ENCODE peak calls at places on chromosomes 16 and 17, in six cellular contexts. One of them, this sample, is unnamed.

GRCh38 chr17:82702161-82702932 is 3.8 kb upstream of the RAB40B start:
- DNase-seq in SW 1271: no peak
- DNase-seq in left cardiac atrium: no peak
- DNase-seq in C1 segment of cervical spinal cord: no peak
- DNase-seq in activated CD4-positive, alpha-beta T cell treated with anti-CD3 and anti-CD28 coated beads for 24 hours: no peak
- DNase-seq in EH: peak
- DNase-seq in this sample: no peak

GRCh38 chr16:74749291-74750055 is 25.1 kb downstream of the FA2H start:
- DNase-seq in SW 1271: no peak
- DNase-seq in C1 segment of cervical spinal cord: no peak
- DNase-seq in left cardiac atrium: no peak
- DNase-seq in activated CD4-positive, alpha-beta T cell treated with anti-CD3 and anti-CD28 coated beads for 24 hours: no peak
- DNase-seq in EH: peak
- DNase-seq in this sample: no peak

GRCh38 chr17:7834554-7834890 is 505 bp downstream of the KDM6B start:
- DNase-seq in activated CD4-positive, alpha-beta T cell treated with anti-CD3 and anti-CD28 coated beads for 24 hours: no peak
- DNase-seq in left cardiac atrium: peak
- DNase-seq in EH: no peak
- DNase-seq in C1 segment of cervical spinal cord: peak
- DNase-seq in SW 1271: no peak
- DNase-seq in this sample: no peak

GRCh38 chr16:89314357-89314756 is 96.9 kb downstream of the ZNF778 start:
- DNase-seq in activated CD4-positive, alpha-beta T cell treated with anti-CD3 and anti-CD28 coated beads for 24 hours: no peak
- DNase-seq in left cardiac atrium: no peak
- DNase-seq in EH: no peak
- DNase-seq in C1 segment of cervical spinal cord: no peak
- DNase-seq in SW 1271: no peak
- DNase-seq in this sample: no peak

GRCh38 chr17:15414502-15415348 is 52.7 kb downstream of the CDRT4 start:
- DNase-seq in EH: no peak
- DNase-seq in SW 1271: no peak
- DNase-seq in activated CD4-positive, alpha-beta T cell treated with anti-CD3 and anti-CD28 coated beads for 24 hours: no peak
- DNase-seq in left cardiac atrium: peak
- DNase-seq in C1 segment of cervical spinal cord: no peak
- DNase-seq in this sample: no peak

GRCh38 chr16:74249281-74249680 is 47.3 kb upstream of the PSMD7 start:
- DNase-seq in left cardiac atrium: no peak
- DNase-seq in activated CD4-positive, alpha-beta T cell treated with anti-CD3 and anti-CD28 coated beads for 24 hours: no peak
- DNase-seq in C1 segment of cervical spinal cord: no peak
- DNase-seq in EH: no peak
- DNase-seq in SW 1271: no peak
- DNase-seq in this sample: no peak

GRCh38 chr16:70706948-70707465 is 21.2 kb upstream of the MTSS2 start:
- DNase-seq in C1 segment of cervical spinal cord: no peak
- DNase-seq in left cardiac atrium: no peak
- DNase-seq in activated CD4-positive, alpha-beta T cell treated with anti-CD3 and anti-CD28 coated beads for 24 hours: no peak
- DNase-seq in SW 1271: no peak
- DNase-seq in EH: peak
- DNase-seq in this sample: no peak

GRCh38 chr17:82737981-82738877 is 2.8 kb downstream of the FN3K start:
- DNase-seq in SW 1271: no peak
- DNase-seq in activated CD4-positive, alpha-beta T cell treated with anti-CD3 and anti-CD28 coated beads for 24 hours: no peak
- DNase-seq in C1 segment of cervical spinal cord: peak
- DNase-seq in EH: no peak
- DNase-seq in left cardiac atrium: peak
- DNase-seq in this sample: peak

GRCh38 chr16:87733190-87733589 is 32.6 kb downstream of the KLHDC4 start:
- DNase-seq in left cardiac atrium: no peak
- DNase-seq in activated CD4-positive, alpha-beta T cell treated with anti-CD3 and anti-CD28 coated beads for 24 hours: no peak
- DNase-seq in EH: no peak
- DNase-seq in SW 1271: no peak
- DNase-seq in C1 segment of cervical spinal cord: no peak
- DNase-seq in this sample: no peak

GRCh38 chr17:43986225-43986981 is 18.0 kb upstream of the NAGS start:
- DNase-seq in left cardiac atrium: no peak
- DNase-seq in EH: no peak
- DNase-seq in C1 segment of cervical spinal cord: no peak
- DNase-seq in SW 1271: no peak
- DNase-seq in activated CD4-positive, alpha-beta T cell treated with anti-CD3 and anti-CD28 coated beads for 24 hours: no peak
- DNase-seq in this sample: no peak

GRCh38 chr16:23524001-23524400 is 13.7 kb upstream of the GGA2 start:
- DNase-seq in EH: no peak
- DNase-seq in left cardiac atrium: no peak
- DNase-seq in activated CD4-positive, alpha-beta T cell treated with anti-CD3 and anti-CD28 coated beads for 24 hours: no peak
- DNase-seq in C1 segment of cervical spinal cord: no peak
- DNase-seq in SW 1271: no peak
- DNase-seq in this sample: no peak

GRCh38 chr17:45790296-45790922 is 6.3 kb downstream of the CRHR1 start:
- DNase-seq in left cardiac atrium: no peak
- DNase-seq in activated CD4-positive, alpha-beta T cell treated with anti-CD3 and anti-CD28 coated beads for 24 hours: no peak
- DNase-seq in SW 1271: no peak
- DNase-seq in C1 segment of cervical spinal cord: no peak
- DNase-seq in EH: peak
- DNase-seq in this sample: no peak

GRCh38 chr17:63365366-63366237 is 80.5 kb downstream of the CYB561 start:
- DNase-seq in activated CD4-positive, alpha-beta T cell treated with anti-CD3 and anti-CD28 coated beads for 24 hours: no peak
- DNase-seq in EH: peak
- DNase-seq in SW 1271: no peak
- DNase-seq in C1 segment of cervical spinal cord: no peak
- DNase-seq in left cardiac atrium: no peak
- DNase-seq in this sample: no peak